ENCODE peak calls at places on chromosomes 4 and X, in four cellular contexts. U is HEK293T, M is HepG2, H is K562. S is an unnamed sample.
A peak's percentile ranks its signal among the peaks of the same experiment; 100 is the strongest.

GRCh38 chrX:108270739-108271396 is 167.4 kb downstream of the COL4A6 start:
- DNase-seq in U (no peak), M (no peak), H (no peak), S (no peak)

GRCh38 chr4:70703695-70704332 is 15.5 kb downstream of the UTP3 start:
- DNase-seq in U (no peak), M (no peak), H (no peak), S (no peak)

GRCh38 chr4:169148851-169149250 is 121.9 kb downstream of the SH3RF1 start:
- DNase-seq in U (no peak), M (no peak), H (no peak), S (no peak)

GRCh38 chrX:10676239-10676971 is 56.0 kb upstream of the MID1 start:
- DNase-seq in U (no peak), M (no peak), H (no peak), S (no peak)

GRCh38 chrX:120781416-120781815 is 94.2 kb downstream of the CT47B1 start:
- DNase-seq in U (no peak), M (no peak), H (no peak), S (no peak)

GRCh38 chrX:83419030-83419792 is 88.9 kb upstream of the POU3F4 start:
- DNase-seq in U (no peak), M (no peak), H (no peak), S (no peak)

GRCh38 chr4:82851902-82852750 is 38.8 kb downstream of the SEC31A start:
- DNase-seq in U (peak; percentile 32), M (peak; percentile 45), H (peak; percentile 17), S (no peak)

GRCh38 chr4:57426779-57427395 is 316.7 kb upstream of the IGFBP7 start:
- DNase-seq in U (peak; percentile 75), M (peak; percentile 35), H (peak; percentile 67), S (no peak)

GRCh38 chrX:51336584-51336983 is 4.0 kb downstream of the NUDT10 start:
- DNase-seq in U (peak; percentile 52), M (peak; percentile 13), H (peak; percentile 27), S (no peak)

GRCh38 chr4:99754756-99755155 is 61.9 kb upstream of the DAPP1 start:
- DNase-seq in U (no peak), M (no peak), H (no peak), S (no peak)

GRCh38 chr4:121594796-121595526 is 101.8 kb downstream of the ANXA5 start:
- DNase-seq in U (no peak), M (no peak), H (no peak), S (no peak)

GRCh38 chrX:41265615-41266014 is 68.3 kb upstream of the DDX3X start:
- DNase-seq in U (no peak), M (no peak), H (no peak), S (no peak)

GRCh38 chr4:80611366-80611765 is 275.8 kb downstream of the CFAP299 start:
- DNase-seq in U (no peak), M (no peak), H (no peak), S (peak; percentile 13)

GRCh38 chrX:106726485-106727437 is at the start of gene RNF128:
- DNase-seq in U (peak; percentile 75), M (peak; percentile 66), H (no peak), S (no peak)

GRCh38 chrX:19552793-19553192 is 37.5 kb upstream of the MAP3K15 start:
- DNase-seq in U (no peak), M (no peak), H (no peak), S (no peak)

GRCh38 chr4:85778809-85779124 is 303.8 kb downstream of the ARHGAP24 start:
- DNase-seq in U (no peak), M (no peak), H (no peak), S (no peak)

GRCh38 chr4:89482248-89482647 is 174.6 kb upstream of the GPRIN3 start:
- DNase-seq in U (peak; percentile 45), M (peak; percentile 35), H (peak; percentile 13), S (no peak)

GRCh38 chrX:153644356-153645125 is 2.5 kb upstream of the DUSP9 start:
- DNase-seq in U (no peak), M (no peak), H (no peak), S (no peak)

GRCh38 chrX:36160056-36160455 is 240.5 kb downstream of the CFAP47 start:
- DNase-seq in U (no peak), M (no peak), H (no peak), S (no peak)

GRCh38 chrX:155143959-155144548 is 72.2 kb upstream of the VBP1 start:
- DNase-seq in U (no peak), M (no peak), H (no peak), S (no peak)

GRCh38 chrX:155144926-155145325 is 71.3 kb upstream of the VBP1 start:
- DNase-seq in U (no peak), M (no peak), H (no peak), S (no peak)

GRCh38 chrX:155148724-155149537 is 67.3 kb upstream of the VBP1 start:
- DNase-seq in U (peak; percentile 54), M (peak; percentile 15), H (peak; percentile 31), S (no peak)
- TF ChIP-seq FOXK2 in U (no peak), M (no peak), H (no peak), S (no peak)

DNA sequence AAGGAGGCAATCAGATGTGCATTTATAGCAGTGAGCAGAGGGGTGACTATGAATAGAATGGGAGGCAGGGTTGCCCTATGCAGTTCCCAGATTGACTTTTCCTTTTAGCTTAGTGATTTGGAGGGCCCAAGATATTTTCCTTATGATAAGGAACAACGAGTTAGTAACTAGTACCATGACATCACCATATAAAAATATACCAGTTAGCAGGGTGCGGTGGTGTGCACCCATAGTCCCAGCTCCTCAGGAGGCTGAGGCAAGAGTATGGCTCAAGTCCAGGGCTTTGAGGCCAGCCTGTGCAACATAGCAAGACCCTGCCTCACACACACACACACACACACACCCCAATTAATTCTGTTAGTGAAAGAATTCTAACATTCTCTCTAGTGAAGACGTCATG is 53.0 kb downstream of the IL13RA2 start:
- DNase-seq in U (no peak), M (no peak), H (no peak), S (no peak)
- TF ChIP-seq FOXK2 in U (no peak), M (no peak), H (no peak), S (no peak)

DNA sequence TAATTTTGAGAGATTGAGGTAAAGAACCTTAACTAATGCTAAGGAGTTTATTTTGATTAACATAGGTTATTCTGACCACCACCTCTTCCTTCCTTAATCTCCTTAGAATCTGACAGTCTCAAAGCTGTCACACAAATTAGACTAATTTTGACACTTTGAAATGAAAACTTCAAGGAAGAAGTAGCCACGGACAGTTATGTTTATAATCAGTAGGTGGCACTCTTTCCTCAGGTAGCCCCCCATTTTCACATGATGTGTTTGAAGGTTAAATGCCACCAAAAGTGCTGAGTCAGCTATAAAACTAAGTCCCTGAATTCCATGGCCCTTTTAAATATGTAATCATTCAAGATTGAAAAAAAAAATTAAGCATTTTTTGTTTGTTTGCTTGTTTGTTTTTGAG is 22.4 kb downstream of the TMEM33 start:
- DNase-seq in U (peak; percentile 19), M (peak; percentile 27), H (peak; percentile 53), S (peak; percentile 20)
- TF ChIP-seq FOXK2 in U (no peak), M (no peak), H (no peak), S (no peak)

DNA sequence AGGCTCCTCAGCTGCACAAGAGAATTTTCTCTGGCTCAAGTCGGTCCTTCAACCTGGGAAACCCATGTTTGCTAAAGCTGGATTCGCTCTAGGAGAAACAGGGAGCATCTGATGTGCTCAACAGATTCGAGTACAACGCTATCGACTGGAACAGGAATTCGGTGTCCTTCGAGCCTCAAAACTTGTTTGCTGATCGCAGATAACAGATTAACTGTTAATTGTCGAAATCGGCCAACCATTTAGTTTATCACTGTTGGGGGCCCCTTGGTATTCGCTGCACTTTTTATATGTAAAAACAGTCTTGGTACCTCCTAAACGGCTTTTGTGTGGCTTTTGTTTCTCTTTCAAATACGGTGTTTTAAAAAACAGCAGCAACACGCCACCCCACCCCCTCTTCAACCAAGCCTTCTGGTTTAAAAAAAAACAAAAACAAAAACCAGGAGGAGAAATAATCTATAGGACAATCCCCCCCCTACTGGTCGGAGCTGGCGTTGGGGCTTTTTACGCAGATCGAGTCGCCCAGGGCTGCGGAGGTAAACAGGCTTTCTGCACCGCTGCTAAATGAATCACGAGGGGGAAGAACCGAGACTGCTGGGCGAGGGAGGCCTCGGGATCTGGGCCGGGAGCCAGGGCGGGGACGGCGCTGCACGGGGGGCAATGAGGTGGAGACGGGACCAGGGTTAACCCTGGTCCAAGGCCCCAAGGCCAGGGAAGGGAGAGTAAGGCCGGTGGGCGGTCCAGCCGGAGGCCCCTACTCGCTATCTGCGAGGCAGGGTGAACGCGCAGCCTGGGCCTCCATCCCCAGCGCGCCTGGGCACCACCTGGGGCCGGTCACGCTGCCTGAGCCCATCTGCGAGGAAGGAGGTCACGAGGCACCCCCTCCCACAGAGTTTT is 71.7 kb upstream of the BCOR start:
- DNase-seq in U (no peak), M (peak; percentile 70), H (peak; percentile 58), S (no peak)
- TF ChIP-seq FOXK2 in U (no peak), M (peak; percentile 45), H (peak; percentile 96), S (peak; percentile 50)

GRCh38 chr4:129384974-129385373 is 289.0 kb downstream of the C4orf33 start:
- DNase-seq in U (no peak), M (no peak), H (no peak), S (no peak)
- TF ChIP-seq FOXK2 in U (no peak), M (no peak), H (no peak), S (no peak)

GRCh38 chr4:77922158-77923094 is 59.8 kb downstream of the MRPL1 start:
- DNase-seq in U (no peak), M (peak; percentile 61), H (no peak), S (no peak)
- TF ChIP-seq FOXK2 in U (no peak), M (no peak), H (no peak), S (no peak)

GRCh38 chr4:101667348-101667747 is 123.2 kb upstream of the BANK1 start:
- DNase-seq in U (no peak), M (no peak), H (no peak), S (no peak)

GRCh38 chr4:101669138-101669831 is 121.2 kb upstream of the BANK1 start:
- DNase-seq in U (no peak), M (no peak), H (no peak), S (no peak)

GRCh38 chr4:101669832-101670188 is 120.7 kb upstream of the BANK1 start:
- DNase-seq in U (no peak), M (no peak), H (no peak), S (no peak)

GRCh38 chr4:101670370-101670769 is 120.2 kb upstream of the BANK1 start:
- DNase-seq in U (no peak), M (no peak), H (no peak), S (no peak)

DNA sequence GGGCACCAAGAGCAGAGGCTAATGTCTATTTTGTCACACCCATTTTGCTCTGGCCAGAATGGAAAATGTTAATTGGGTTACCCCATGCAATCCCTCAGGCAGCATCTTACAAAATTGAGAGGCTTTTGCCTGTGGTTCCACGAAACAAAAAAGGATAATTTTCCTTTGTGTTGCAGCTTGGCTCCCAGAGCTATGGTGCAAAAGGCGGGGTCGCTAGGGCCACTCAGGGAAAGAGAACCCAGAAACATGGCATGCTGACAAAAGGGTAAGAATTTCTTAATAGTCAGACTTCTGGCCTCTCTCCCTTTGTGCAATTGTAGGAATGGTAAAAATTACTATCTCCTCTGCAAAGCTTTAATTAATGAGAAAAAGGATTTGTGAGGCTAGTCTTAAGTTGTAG is 119.6 kb upstream of the BANK1 start:
- DNase-seq in U (no peak), M (no peak), H (no peak), S (no peak)
- TF ChIP-seq FOXK2 in U (no peak), M (no peak), H (no peak), S (no peak)

GRCh38 chr4:151676301-151676700 is 84.5 kb downstream of the GATB start:
- DNase-seq in U (no peak), M (no peak), H (no peak), S (no peak)
- TF ChIP-seq FOXK2 in U (no peak), M (no peak), H (no peak), S (no peak)